ENCODE peak calls at places on chromosomes 7 and 10, in six cellular contexts. Q is MM.1S, S is fibroblast of lung, R is IMR-90, L is RWPE1, O is psoas muscle. Y is an unnamed sample.

GRCh38 chr10:78756604-78757442 is 311.9 kb upstream of the ZMIZ1 start:
- DNase-seq in Q (no peak), S (peak), R (peak), L (peak), O (peak), Y (peak)

GRCh38 chr10:30431435-30431911 is 2.5 kb upstream of the MAP3K8 start:
- DNase-seq in Q (no peak), S (peak), R (no peak), L (no peak), O (peak), Y (no peak)

GRCh38 chr10:74824184-74825032 is 2.0 kb upstream of the KAT6B start:
- DNase-seq in Q (no peak), S (peak), R (no peak), L (no peak), O (no peak), Y (no peak)

GRCh38 chr10:84026821-84027257 is 112.5 kb upstream of the GHITM start:
- DNase-seq in Q (no peak), S (no peak), R (peak), L (peak), O (no peak), Y (no peak)

GRCh38 chr10:130232361-130233360 is 96.5 kb downstream of the GLRX3 start:
- DNase-seq in Q (no peak), S (no peak), R (no peak), L (no peak), O (no peak), Y (peak)

GRCh38 chr7:19060870-19061269 is 56.6 kb downstream of the TWIST1 start:
- DNase-seq in Q (no peak), S (peak), R (peak), L (peak), O (no peak), Y (no peak)

GRCh38 chr7:47180268-47180826 is 401.6 kb downstream of the TNS3 start:
- DNase-seq in Q (peak), S (peak), R (peak), L (peak), O (no peak), Y (no peak)

GRCh38 chr10:132511692-132512442 is 25.7 kb upstream of the INPP5A start:
- DNase-seq in Q (no peak), S (no peak), R (no peak), L (no peak), O (peak), Y (no peak)

GRCh38 chr10:71040326-71040725 is 152.0 kb upstream of the PCBD1 start:
- DNase-seq in Q (no peak), S (no peak), R (no peak), L (no peak), O (no peak), Y (no peak)

GRCh38 chr10:75076387-75076786 is 35.1 kb upstream of the SAMD8 start:
- DNase-seq in Q (no peak), S (no peak), R (no peak), L (no peak), O (no peak), Y (no peak)

GRCh38 chr7:140074780-140075179 is 12.0 kb upstream of the PARP12 start:
- DNase-seq in Q (no peak), S (no peak), R (peak), L (no peak), O (no peak), Y (no peak)

GRCh38 chr7:44046321-44047061 is 2.0 kb downstream of the DBNL start:
- DNase-seq in Q (peak), S (no peak), R (no peak), L (no peak), O (peak), Y (no peak)

GRCh38 chr10:33174674-33175073 is 159.8 kb downstream of the NRP1 start:
- DNase-seq in Q (no peak), S (no peak), R (peak), L (no peak), O (no peak), Y (no peak)

GRCh38 chr7:3092468-3092867 is 48.8 kb upstream of the CARD11 start:
- DNase-seq in Q (peak), S (peak), R (peak), L (no peak), O (peak), Y (peak)

GRCh38 chr7:105791926-105792325 is 84.5 kb downstream of the ATXN7L1 start:
- DNase-seq in Q (no peak), S (no peak), R (no peak), L (peak), O (no peak), Y (no peak)

GRCh38 chr7:37920619-37921339 is at the start of gene EPDR1:
- DNase-seq in Q (peak), S (no peak), R (no peak), L (no peak), O (peak), Y (peak)

GRCh38 chr7:22786290-22786932 is 36.2 kb downstream of the TOMM7 start:
- DNase-seq in Q (no peak), S (no peak), R (no peak), L (no peak), O (no peak), Y (no peak)

GRCh38 chr7:46993396-46993795 is 588.5 kb downstream of the TNS3 start:
- DNase-seq in Q (no peak), S (peak), R (peak), L (peak), O (no peak), Y (no peak)

GRCh38 chr10:94107191-94107590 is 113.5 kb downstream of the PLCE1 start:
- DNase-seq in Q (no peak), S (no peak), R (no peak), L (no peak), O (no peak), Y (no peak)

GRCh38 chr7:157016352-157017041 is 6.0 kb upstream of the MNX1 start:
- DNase-seq in Q (peak), S (no peak), R (no peak), L (no peak), O (no peak), Y (no peak)

GRCh38 chr10:58951750-58952149 is 224.7 kb upstream of the PHYHIPL start:
- DNase-seq in Q (no peak), S (no peak), R (no peak), L (no peak), O (no peak), Y (no peak)

DNA sequence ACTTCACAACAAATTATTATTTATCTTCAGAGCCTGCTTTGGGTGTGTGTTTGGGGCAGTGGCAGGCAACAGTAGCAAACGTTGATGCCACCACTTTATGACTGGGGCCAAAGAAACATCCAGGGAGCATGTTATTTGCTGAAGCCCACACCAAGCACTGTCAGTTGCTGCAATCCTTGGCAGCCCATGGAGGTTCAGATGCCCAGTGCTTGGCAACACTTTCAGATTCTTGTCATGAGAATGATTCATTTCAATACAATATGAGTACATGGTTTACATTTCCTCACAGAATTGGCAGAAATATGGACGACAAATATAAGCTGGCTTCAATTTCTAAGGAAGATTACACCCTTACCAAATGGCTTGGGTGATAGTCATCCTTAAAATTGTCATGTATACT is 46.5 kb upstream of the GLI3 start:
- DNase-seq in Q (no peak), S (peak), R (no peak), L (peak), O (no peak), Y (no peak)
- H3K27ac ChIP-seq in Q (no peak), S (no peak), R (no peak), L (peak), O (no peak), Y (no peak)

GRCh38 chr7:77747178-77747577 is 50.9 kb downstream of the RSBN1L start:
- DNase-seq in Q (no peak), S (no peak), R (no peak), L (no peak), O (no peak), Y (no peak)

GRCh38 chr7:77747718-77748117 is 50.5 kb downstream of the TMEM60 start:
- DNase-seq in Q (no peak), S (no peak), R (no peak), L (no peak), O (no peak), Y (no peak)

GRCh38 chr7:77746824-77747165 is 50.5 kb downstream of the RSBN1L start:
- DNase-seq in Q (no peak), S (no peak), R (no peak), L (no peak), O (no peak), Y (no peak)

GRCh38 chr7:77746164-77746823 is 50.0 kb downstream of the RSBN1L start:
- DNase-seq in Q (no peak), S (no peak), R (no peak), L (no peak), O (no peak), Y (no peak)

DNA sequence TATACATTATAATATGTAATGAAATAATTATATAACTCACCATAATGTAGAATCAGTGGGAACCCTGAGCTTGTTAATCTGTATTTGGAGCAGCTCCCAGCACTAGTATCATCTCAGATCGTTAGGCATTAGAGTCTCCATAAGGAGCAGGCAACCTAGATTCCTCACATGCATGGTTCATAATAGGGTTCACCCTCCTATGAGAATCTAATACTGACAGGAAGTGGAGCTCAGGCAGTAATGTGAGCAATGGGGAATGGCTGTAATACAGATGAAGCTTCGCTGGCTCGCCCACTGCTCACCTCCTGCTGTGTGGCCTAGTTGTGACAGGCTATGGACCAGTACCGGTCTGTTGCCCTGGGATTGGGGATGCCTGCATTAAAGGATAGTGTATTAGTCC is 49.5 kb downstream of the RSBN1L start:
- DNase-seq in Q (no peak), S (no peak), R (no peak), L (no peak), O (no peak), Y (no peak)
- TF ChIP-seq CTCF in Q (no peak), S (no peak), R (no peak), L (no peak), O (no peak), Y (no peak)

GRCh38 chr7:158724658-158725505 is 20.3 kb upstream of the NCAPG2 start:
- DNase-seq in Q (no peak), S (no peak), R (no peak), L (no peak), O (no peak), Y (no peak)
- H3K27ac ChIP-seq in Q (no peak), S (no peak), R (no peak), L (no peak), O (no peak), Y (no peak)

GRCh38 chr7:95190515-95190914 is 133.8 kb downstream of the PON1 start:
- DNase-seq in Q (no peak), S (no peak), R (no peak), L (no peak), O (no peak), Y (no peak)
- TF ChIP-seq CTCF in Q (peak), S (no peak), R (no peak), L (no peak), O (no peak), Y (no peak)

Y was measured in CD8-positive, alpha-beta T cell.